ENCODE peak calls at places on chromosome 6, in ten cellular contexts. S, Y, C, D, T, Q, F, U, E and G are unnamed samples.

GRCh38 chr6:11416936-11417576 is 120.5 kb upstream of the TMEM170B start:
- DNase-seq in S (no peak), Y (no peak), C (no peak), D (no peak), T (no peak), Q (no peak), F (no peak), U (no peak), E (no peak), G (no peak)

GRCh38 chr6:88573971-88574370 is 389.4 kb downstream of the RNGTT start:
- DNase-seq in S (peak), Y (no peak), C (no peak), D (no peak), T (no peak), Q (no peak), F (no peak), U (no peak), E (no peak), G (no peak)

GRCh38 chr6:34610819-34611477 is 54.8 kb upstream of the SPDEF start:
- DNase-seq in S (no peak), Y (no peak), C (peak), D (no peak), T (no peak), Q (no peak), F (peak), U (no peak), E (peak), G (no peak)

GRCh38 chr6:168527451-168528210 is 86.6 kb downstream of the SMOC2 start:
- DNase-seq in S (no peak), Y (no peak), C (no peak), D (no peak), T (no peak), Q (no peak), F (no peak), U (no peak), E (peak), G (no peak)

GRCh38 chr6:34476941-34477340 is 11.1 kb downstream of the PACSIN1 start:
- DNase-seq in S (no peak), Y (no peak), C (no peak), D (no peak), T (no peak), Q (no peak), F (no peak), U (no peak), E (no peak), G (no peak)

GRCh38 chr6:67630146-67630545 is 1004.9 kb upstream of the ADGRB3 start:
- DNase-seq in S (no peak), Y (no peak), C (no peak), D (no peak), T (no peak), Q (no peak), F (no peak), U (no peak), E (peak), G (no peak)

GRCh38 chr6:1614767-1615650 is 5.3 kb downstream of the FOXC1 start:
- DNase-seq in S (no peak), Y (no peak), C (no peak), D (no peak), T (peak), Q (no peak), F (no peak), U (no peak), E (no peak), G (peak)

GRCh38 chr6:108170607-108171290 is 4.9 kb downstream of the NR2E1 start:
- DNase-seq in S (peak), Y (no peak), C (no peak), D (no peak), T (no peak), Q (no peak), F (no peak), U (no peak), E (no peak), G (no peak)

GRCh38 chr6:148848915-148849314 is 102.1 kb downstream of the UST start:
- DNase-seq in S (no peak), Y (no peak), C (no peak), D (no peak), T (no peak), Q (no peak), F (no peak), U (no peak), E (no peak), G (no peak)

GRCh38 chr6:90266845-90267621 is 29.6 kb downstream of the BACH2 start:
- DNase-seq in S (no peak), Y (no peak), C (no peak), D (no peak), T (no peak), Q (no peak), F (no peak), U (no peak), E (no peak), G (no peak)

GRCh38 chr6:25389501-25389900 is 110.3 kb downstream of the CARMIL1 start:
- DNase-seq in S (no peak), Y (no peak), C (no peak), D (no peak), T (no peak), Q (no peak), F (peak), U (no peak), E (peak), G (no peak)

GRCh38 chr6:161242779-161243693 is 30.8 kb downstream of the AGPAT4 start:
- DNase-seq in S (no peak), Y (peak), C (no peak), D (no peak), T (peak), Q (no peak), F (peak), U (no peak), E (peak), G (no peak)

GRCh38 chr6:25242567-25242966 is 36.6 kb upstream of the CARMIL1 start:
- DNase-seq in S (no peak), Y (no peak), C (no peak), D (no peak), T (no peak), Q (no peak), F (no peak), U (no peak), E (no peak), G (no peak)

GRCh38 chr6:149751239-149751638 is 1.7 kb downstream of the PCMT1 start:
- DNase-seq in S (no peak), Y (no peak), C (no peak), D (no peak), T (no peak), Q (no peak), F (no peak), U (no peak), E (no peak), G (no peak)

GRCh38 chr6:125986956-125987617 is 747 bp downstream of the TRMT11 start:
- DNase-seq in S (peak), Y (no peak), C (peak), D (peak), T (no peak), Q (no peak), F (no peak), U (no peak), E (peak), G (no peak)

GRCh38 chr6:40727272-40727671 is 140.1 kb upstream of the LRFN2 start:
- DNase-seq in S (peak), Y (no peak), C (no peak), D (no peak), T (no peak), Q (no peak), F (no peak), U (no peak), E (no peak), G (no peak)